ENCODE peak calls at places on chromosome 13, in six cellular contexts. One of them, this sample, is unnamed.

GRCh38 chr13:33785384-33785783 is 32.6 kb upstream of the RFC3 start:
- DNase-seq in transverse colon: no peak
- DNase-seq in adrenal gland: no peak
- DNase-seq in body of pancreas: no peak
- DNase-seq in uterus: no peak
- DNase-seq in esophagus squamous epithelium: no peak
- DNase-seq in this sample: no peak

GRCh38 chr13:94886191-94886590 is 173.8 kb upstream of the SOX21 start:
- DNase-seq in transverse colon: no peak
- DNase-seq in adrenal gland: no peak
- DNase-seq in body of pancreas: no peak
- DNase-seq in uterus: no peak
- DNase-seq in esophagus squamous epithelium: no peak
- DNase-seq in this sample: no peak

GRCh38 chr13:112616586-112617381 is 28.8 kb upstream of the TUBGCP3 start:
- DNase-seq in transverse colon: no peak
- DNase-seq in adrenal gland: peak; percentile 59
- DNase-seq in body of pancreas: peak; percentile 43
- DNase-seq in uterus: no peak
- DNase-seq in esophagus squamous epithelium: no peak
- DNase-seq in this sample: no peak

GRCh38 chr13:97879646-97880297 is 73.7 kb upstream of the IPO5 start:
- DNase-seq in transverse colon: no peak
- DNase-seq in adrenal gland: no peak
- DNase-seq in body of pancreas: no peak
- DNase-seq in uterus: no peak
- DNase-seq in esophagus squamous epithelium: no peak
- DNase-seq in this sample: no peak

GRCh38 chr13:36357692-36358091 is 11.5 kb upstream of the SPART start:
- DNase-seq in transverse colon: no peak
- DNase-seq in adrenal gland: peak; percentile 76
- DNase-seq in body of pancreas: peak; percentile 20
- DNase-seq in uterus: peak; percentile 75
- DNase-seq in esophagus squamous epithelium: no peak
- DNase-seq in this sample: no peak

GRCh38 chr13:81442904-81443303 is 1102.0 kb upstream of the SPRY2 start:
- DNase-seq in transverse colon: no peak
- DNase-seq in adrenal gland: no peak
- DNase-seq in body of pancreas: no peak
- DNase-seq in uterus: no peak
- DNase-seq in esophagus squamous epithelium: no peak
- DNase-seq in this sample: no peak

GRCh38 chr13:32314271-32314967 is 744 bp downstream of the ZAR1L start:
- DNase-seq in transverse colon: peak; percentile 28
- DNase-seq in adrenal gland: peak; percentile 71
- DNase-seq in body of pancreas: no peak
- DNase-seq in uterus: no peak
- DNase-seq in esophagus squamous epithelium: no peak
- DNase-seq in this sample: peak; percentile 55

GRCh38 chr13:37313383-37313782 is 207.9 kb upstream of the CSNK1A1L start:
- DNase-seq in transverse colon: no peak
- DNase-seq in adrenal gland: no peak
- DNase-seq in body of pancreas: no peak
- DNase-seq in uterus: no peak
- DNase-seq in esophagus squamous epithelium: no peak
- DNase-seq in this sample: no peak

GRCh38 chr13:47499358-47500150 is 501.5 kb downstream of the SUCLA2 start:
- DNase-seq in transverse colon: no peak
- DNase-seq in adrenal gland: no peak
- DNase-seq in body of pancreas: no peak
- DNase-seq in uterus: no peak
- DNase-seq in esophagus squamous epithelium: no peak
- DNase-seq in this sample: no peak

GRCh38 chr13:44142911-44143665 is 230.5 kb upstream of the SERP2 start:
- DNase-seq in transverse colon: no peak
- DNase-seq in adrenal gland: no peak
- DNase-seq in body of pancreas: no peak
- DNase-seq in uterus: no peak
- DNase-seq in esophagus squamous epithelium: no peak
- DNase-seq in this sample: no peak

GRCh38 chr13:23859455-23859854 is 29.7 kb downstream of the MIPEP start:
- DNase-seq in transverse colon: no peak
- DNase-seq in adrenal gland: no peak
- DNase-seq in body of pancreas: no peak
- DNase-seq in uterus: no peak
- DNase-seq in esophagus squamous epithelium: no peak
- DNase-seq in this sample: no peak

GRCh38 chr13:102638741-102639140 is 42.0 kb downstream of the TPP2 start:
- DNase-seq in transverse colon: no peak
- DNase-seq in adrenal gland: no peak
- DNase-seq in body of pancreas: no peak
- DNase-seq in uterus: no peak
- DNase-seq in esophagus squamous epithelium: no peak
- DNase-seq in this sample: no peak

GRCh38 chr13:32302461-32302860 is 12.7 kb downstream of the ZAR1L start:
- DNase-seq in transverse colon: no peak
- DNase-seq in adrenal gland: no peak
- DNase-seq in body of pancreas: no peak
- DNase-seq in uterus: no peak
- DNase-seq in esophagus squamous epithelium: no peak
- DNase-seq in this sample: no peak

GRCh38 chr13:69389899-69390298 is 717.7 kb upstream of the ATXN8OS start:
- DNase-seq in transverse colon: no peak
- DNase-seq in adrenal gland: no peak
- DNase-seq in body of pancreas: no peak
- DNase-seq in uterus: no peak
- DNase-seq in esophagus squamous epithelium: no peak
- DNase-seq in this sample: no peak

GRCh38 chr13:99501135-99501951 is at the start of gene TM9SF2:
- DNase-seq in transverse colon: peak; percentile 99
- DNase-seq in adrenal gland: peak; percentile 99
- DNase-seq in body of pancreas: peak; percentile 97
- DNase-seq in uterus: peak; percentile 99
- DNase-seq in esophagus squamous epithelium: peak; percentile 84
- DNase-seq in this sample: peak; percentile 98

GRCh38 chr13:99500839-99501134 is 485 bp upstream of the TM9SF2 start:
- DNase-seq in transverse colon: no peak
- DNase-seq in adrenal gland: no peak
- DNase-seq in body of pancreas: no peak
- DNase-seq in uterus: no peak
- DNase-seq in esophagus squamous epithelium: no peak
- DNase-seq in this sample: no peak

GRCh38 chr13:99498304-99499161 is 2.7 kb upstream of the TM9SF2 start:
- DNase-seq in transverse colon: peak; percentile 99
- DNase-seq in adrenal gland: peak; percentile 99
- DNase-seq in body of pancreas: peak; percentile 99
- DNase-seq in uterus: peak; percentile 97
- DNase-seq in esophagus squamous epithelium: peak; percentile 72
- DNase-seq in this sample: peak; percentile 99

GRCh38 chr13:99495478-99496321 is 5.6 kb upstream of the TM9SF2 start:
- DNase-seq in transverse colon: no peak
- DNase-seq in adrenal gland: no peak
- DNase-seq in body of pancreas: no peak
- DNase-seq in uterus: no peak
- DNase-seq in esophagus squamous epithelium: no peak
- DNase-seq in this sample: no peak

GRCh38 chr13:99496322-99497142 is 4.7 kb upstream of the TM9SF2 start:
- DNase-seq in transverse colon: peak; percentile 76
- DNase-seq in adrenal gland: peak; percentile 91
- DNase-seq in body of pancreas: peak; percentile 63
- DNase-seq in uterus: peak; percentile 65
- DNase-seq in esophagus squamous epithelium: peak; percentile 52
- DNase-seq in this sample: peak; percentile 57
- H3K4me3 ChIP-seq in transverse colon: no peak overlapping the region
- H3K4me3 ChIP-seq in adrenal gland: peak overlapping the region; percentile 67
- H3K4me3 ChIP-seq in body of pancreas: no peak overlapping the region
- H3K4me3 ChIP-seq in uterus: peak overlapping the region; percentile 21
- H3K4me3 ChIP-seq in esophagus squamous epithelium: peak overlapping the region; percentile 62
- H3K4me3 ChIP-seq in this sample: peak overlapping the region; percentile 55

GRCh38 chr13:73339086-73339485 is 280.3 kb downstream of the KLF5 start:
- DNase-seq in transverse colon: no peak
- DNase-seq in adrenal gland: no peak
- DNase-seq in body of pancreas: no peak
- DNase-seq in uterus: no peak
- DNase-seq in esophagus squamous epithelium: no peak
- DNase-seq in this sample: no peak

GRCh38 chr13:73337511-73337910 is 278.7 kb downstream of the KLF5 start:
- DNase-seq in transverse colon: no peak
- DNase-seq in adrenal gland: no peak
- DNase-seq in body of pancreas: no peak
- DNase-seq in uterus: no peak
- DNase-seq in esophagus squamous epithelium: no peak
- DNase-seq in this sample: no peak

GRCh38 chr13:73341748-73342147 is 282.9 kb downstream of the KLF5 start:
- DNase-seq in transverse colon: no peak
- DNase-seq in adrenal gland: no peak
- DNase-seq in body of pancreas: no peak
- DNase-seq in uterus: no peak
- DNase-seq in esophagus squamous epithelium: no peak
- DNase-seq in this sample: no peak

GRCh38 chr13:73338389-73338788 is 279.6 kb downstream of the KLF5 start:
- DNase-seq in transverse colon: no peak
- DNase-seq in adrenal gland: no peak
- DNase-seq in body of pancreas: peak; percentile 17
- DNase-seq in uterus: no peak
- DNase-seq in esophagus squamous epithelium: no peak
- DNase-seq in this sample: no peak

GRCh38 chr13:73340069-73340468 is 281.3 kb downstream of the KLF5 start:
- DNase-seq in transverse colon: no peak
- DNase-seq in adrenal gland: no peak
- DNase-seq in body of pancreas: no peak
- DNase-seq in uterus: no peak
- DNase-seq in esophagus squamous epithelium: no peak
- DNase-seq in this sample: no peak
- H3K4me1 ChIP-seq in transverse colon: no peaks in the 10 kb centered on the region
- H3K4me1 ChIP-seq in adrenal gland: no peaks in the 10 kb centered on the region
- H3K4me1 ChIP-seq in body of pancreas: no peaks in the 10 kb centered on the region
- H3K4me1 ChIP-seq in uterus: no peaks in the 10 kb centered on the region
- H3K4me1 ChIP-seq in esophagus squamous epithelium: peaks cover 48% of the 10 kb centered on the region
- H3K4me1 ChIP-seq in this sample: no peaks in the 10 kb centered on the region

DNA sequence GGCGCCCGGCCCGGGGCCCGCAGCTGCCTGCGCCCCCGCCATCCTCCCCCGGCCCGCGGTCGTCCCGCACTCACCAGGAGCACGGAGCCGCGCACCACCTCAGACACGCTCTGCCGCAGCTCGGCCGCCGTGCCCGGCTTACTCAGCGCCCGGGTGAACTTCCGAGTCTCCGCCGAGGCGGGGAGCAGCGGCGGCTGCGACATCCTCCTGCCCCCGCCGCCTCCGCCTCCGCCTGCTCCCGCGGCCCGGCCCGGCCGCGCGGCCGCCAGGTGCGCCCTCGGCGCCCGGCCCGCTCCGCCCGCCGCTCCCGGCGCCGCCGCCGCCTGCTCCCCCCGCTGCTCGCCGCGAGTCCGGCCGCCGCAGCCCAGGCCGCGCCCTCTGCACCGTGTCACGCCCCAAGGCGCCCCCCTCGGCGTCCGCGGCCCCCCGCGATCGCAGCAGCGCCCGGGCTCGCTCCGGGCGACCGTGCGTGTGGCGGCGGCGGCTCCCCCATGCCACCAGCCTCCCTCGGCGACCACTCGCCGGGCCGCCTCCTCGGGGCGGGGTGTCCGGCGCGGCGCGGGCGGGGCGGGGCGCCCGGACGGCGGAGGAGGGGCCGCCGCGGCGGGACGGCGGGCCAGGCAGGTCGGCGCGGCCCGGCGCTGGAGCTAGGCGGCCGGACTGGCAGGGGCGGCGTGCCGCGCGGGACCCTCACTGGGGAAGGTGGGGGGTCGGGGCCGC is 108.4 kb upstream of the DOCK9 start:
- DNase-seq in transverse colon: peak; percentile 60
- DNase-seq in adrenal gland: peak; percentile 69
- DNase-seq in body of pancreas: peak; percentile 62
- DNase-seq in uterus: peak; percentile 55
- DNase-seq in esophagus squamous epithelium: no peak
- DNase-seq in this sample: peak; percentile 77
- TF ChIP-seq POLR2A in transverse colon: no peak
- TF ChIP-seq POLR2A in adrenal gland: peak; percentile 31
- TF ChIP-seq POLR2A in body of pancreas: peak; percentile 7
- TF ChIP-seq POLR2A in uterus: peak; percentile 54
- TF ChIP-seq POLR2A in esophagus squamous epithelium: peak; percentile 80
- TF ChIP-seq POLR2A in this sample: no peak

GRCh38 chr13:79401259-79402071 is 4.6 kb downstream of the RBM26 start:
- DNase-seq in transverse colon: no peak
- DNase-seq in adrenal gland: no peak
- DNase-seq in body of pancreas: no peak
- DNase-seq in uterus: no peak
- DNase-seq in esophagus squamous epithelium: no peak
- DNase-seq in this sample: no peak
- H3K4me3 ChIP-seq in transverse colon: no peak overlapping the region
- H3K4me3 ChIP-seq in adrenal gland: peak overlapping the region; percentile 4
- H3K4me3 ChIP-seq in body of pancreas: no peak overlapping the region
- H3K4me3 ChIP-seq in uterus: no peak overlapping the region
- H3K4me3 ChIP-seq in esophagus squamous epithelium: no peak overlapping the region
- H3K4me3 ChIP-seq in this sample: no peak overlapping the region

GRCh38 chr13:63901630-63902029 is 2486.0 kb upstream of the PCDH20 start:
- DNase-seq in transverse colon: no peak
- DNase-seq in adrenal gland: no peak
- DNase-seq in body of pancreas: no peak
- DNase-seq in uterus: no peak
- DNase-seq in esophagus squamous epithelium: no peak
- DNase-seq in this sample: no peak

GRCh38 chr13:63902141-63902540 is 2486.5 kb upstream of the PCDH20 start:
- DNase-seq in transverse colon: no peak
- DNase-seq in adrenal gland: no peak
- DNase-seq in body of pancreas: no peak
- DNase-seq in uterus: no peak
- DNase-seq in esophagus squamous epithelium: no peak
- DNase-seq in this sample: no peak
- H3K4me1 ChIP-seq in transverse colon: no peaks in the 10 kb centered on the region
- H3K4me1 ChIP-seq in adrenal gland: no peaks in the 10 kb centered on the region
- H3K4me1 ChIP-seq in body of pancreas: no peaks in the 10 kb centered on the region
- H3K4me1 ChIP-seq in uterus: no peaks in the 10 kb centered on the region
- H3K4me1 ChIP-seq in esophagus squamous epithelium: no peaks in the 10 kb centered on the region
- H3K4me1 ChIP-seq in this sample: no peaks in the 10 kb centered on the region

DNA sequence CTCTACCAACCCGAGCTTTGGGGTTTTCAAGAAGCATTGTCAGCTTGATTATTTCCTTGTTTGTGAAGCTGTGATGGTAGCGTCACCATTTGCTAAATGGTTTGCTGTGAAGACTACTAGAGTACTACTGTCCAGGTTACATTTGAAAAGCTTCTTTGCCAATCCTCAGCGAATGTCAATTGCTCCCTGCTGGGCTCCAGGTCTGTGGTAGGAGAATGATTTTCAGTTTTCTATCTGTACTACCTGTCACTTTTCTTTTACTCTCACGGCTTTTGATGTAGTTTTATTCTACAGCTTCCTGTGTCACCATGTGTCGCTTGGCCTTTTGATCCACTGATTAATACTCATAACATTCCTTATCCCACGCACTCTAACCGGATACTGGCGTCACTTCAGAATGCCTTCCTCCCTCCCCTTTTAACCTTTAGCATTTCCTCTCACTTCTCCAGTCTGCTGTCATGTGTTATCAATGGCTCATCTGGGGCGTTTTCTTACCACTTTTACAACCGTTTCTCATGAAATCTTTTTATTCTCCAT is 7.5 kb upstream of the GPR183 start:
- DNase-seq in transverse colon: no peak
- DNase-seq in adrenal gland: no peak
- DNase-seq in body of pancreas: no peak
- DNase-seq in uterus: no peak
- DNase-seq in esophagus squamous epithelium: no peak
- DNase-seq in this sample: no peak
- TF ChIP-seq POLR2A in transverse colon: no peak
- TF ChIP-seq POLR2A in adrenal gland: no peak
- TF ChIP-seq POLR2A in body of pancreas: no peak
- TF ChIP-seq POLR2A in uterus: no peak
- TF ChIP-seq POLR2A in esophagus squamous epithelium: no peak
- TF ChIP-seq POLR2A in this sample: no peak